ENCODE peak calls at places on chromosomes 4 and X, in five cellular contexts. One of them, this sample, is unnamed.
A peak's percentile ranks its signal among the peaks of the same experiment; 100 is the strongest.

GRCh38 chrX:79138658-79139241 is 5.7 kb upstream of the GPR174 start:
- DNase-seq in PC-3: no peak
- DNase-seq in BJ: no peak
- DNase-seq in endothelial cell of umbilical vein: no peak
- DNase-seq in GM10248: peak; percentile 19
- DNase-seq in this sample: no peak

GRCh38 chrX:1425381-1425780 is 27.3 kb downstream of the ASMTL start:
- DNase-seq in GM10248: no peak
- DNase-seq in PC-3: no peak
- DNase-seq in endothelial cell of umbilical vein: no peak
- DNase-seq in BJ: no peak
- DNase-seq in this sample: no peak

GRCh38 chrX:80810365-80810978 is 795 bp upstream of the BRWD3 start:
- DNase-seq in PC-3: no peak
- DNase-seq in endothelial cell of umbilical vein: no peak
- DNase-seq in GM10248: no peak
- DNase-seq in BJ: no peak
- DNase-seq in this sample: no peak

GRCh38 chr4:143558286-143558685 is 44.8 kb downstream of the SMARCA5 start:
- DNase-seq in GM10248: no peak
- DNase-seq in PC-3: no peak
- DNase-seq in endothelial cell of umbilical vein: peak; percentile 4
- DNase-seq in BJ: no peak
- DNase-seq in this sample: no peak

GRCh38 chr4:26854701-26855100 is 5.9 kb upstream of the STIM2 start:
- DNase-seq in endothelial cell of umbilical vein: no peak
- DNase-seq in PC-3: no peak
- DNase-seq in BJ: no peak
- DNase-seq in GM10248: no peak
- DNase-seq in this sample: no peak

GRCh38 chr4:184825394-184826314 is at the start of gene ACSL1:
- DNase-seq in endothelial cell of umbilical vein: peak; percentile 48
- DNase-seq in GM10248: peak; percentile 96
- DNase-seq in BJ: no peak
- DNase-seq in PC-3: peak; percentile 58
- DNase-seq in this sample: peak; percentile 81

GRCh38 chrX:43633081-43633480 is 23.0 kb upstream of the MAOA start:
- DNase-seq in BJ: no peak
- DNase-seq in endothelial cell of umbilical vein: no peak
- DNase-seq in PC-3: no peak
- DNase-seq in GM10248: no peak
- DNase-seq in this sample: no peak

GRCh38 chr4:159159611-159160010 is 56.7 kb downstream of the RAPGEF2 start:
- DNase-seq in BJ: no peak
- DNase-seq in GM10248: no peak
- DNase-seq in PC-3: no peak
- DNase-seq in endothelial cell of umbilical vein: peak; percentile 83
- DNase-seq in this sample: no peak

GRCh38 chrX:11619426-11619825 is 46.3 kb downstream of the ARHGAP6 start:
- DNase-seq in endothelial cell of umbilical vein: no peak
- DNase-seq in BJ: no peak
- DNase-seq in PC-3: peak; percentile 19
- DNase-seq in GM10248: no peak
- DNase-seq in this sample: no peak

GRCh38 chrX:111086521-111087127 is 9.4 kb upstream of the PAK3 start:
- DNase-seq in GM10248: no peak
- DNase-seq in BJ: no peak
- DNase-seq in endothelial cell of umbilical vein: no peak
- DNase-seq in PC-3: no peak
- DNase-seq in this sample: no peak

GRCh38 chrX:47613082-47613481 is 6.6 kb downstream of the SYN1 start:
- DNase-seq in PC-3: no peak
- DNase-seq in GM10248: no peak
- DNase-seq in BJ: no peak
- DNase-seq in endothelial cell of umbilical vein: no peak
- DNase-seq in this sample: peak; percentile 11

GRCh38 chr4:82192153-82192552 is 181.6 kb downstream of the HNRNPD start:
- DNase-seq in endothelial cell of umbilical vein: no peak
- DNase-seq in BJ: no peak
- DNase-seq in GM10248: no peak
- DNase-seq in PC-3: no peak
- DNase-seq in this sample: no peak

GRCh38 chr4:139247656-139248238 is 32.3 kb downstream of the MGARP start:
- DNase-seq in endothelial cell of umbilical vein: no peak
- DNase-seq in GM10248: no peak
- DNase-seq in PC-3: no peak
- DNase-seq in BJ: no peak
- DNase-seq in this sample: no peak

GRCh38 chrX:109347618-109348017 is 134.3 kb downstream of the GUCY2F start:
- DNase-seq in PC-3: no peak
- DNase-seq in GM10248: no peak
- DNase-seq in BJ: no peak
- DNase-seq in endothelial cell of umbilical vein: peak; percentile 72
- DNase-seq in this sample: peak; percentile 1

GRCh38 chr4:1193206-1194027 is 21.0 kb upstream of the SPON2 start:
- DNase-seq in endothelial cell of umbilical vein: no peak
- DNase-seq in GM10248: no peak
- DNase-seq in PC-3: no peak
- DNase-seq in BJ: no peak
- DNase-seq in this sample: no peak

GRCh38 chr4:55598641-55599040 is 6.6 kb upstream of the PDCL2 start:
- DNase-seq in GM10248: no peak
- DNase-seq in BJ: no peak
- DNase-seq in PC-3: no peak
- DNase-seq in endothelial cell of umbilical vein: no peak
- DNase-seq in this sample: no peak

GRCh38 chr4:55819634-55820033 is at the start of gene EXOC1L:
- DNase-seq in endothelial cell of umbilical vein: peak; percentile 4
- DNase-seq in PC-3: no peak
- DNase-seq in GM10248: no peak
- DNase-seq in BJ: no peak
- DNase-seq in this sample: peak; percentile 7

GRCh38 chr4:137390707-137391106 is 141.6 kb downstream of the PCDH18 start:
- DNase-seq in BJ: peak; percentile 73
- DNase-seq in PC-3: no peak
- DNase-seq in GM10248: no peak
- DNase-seq in endothelial cell of umbilical vein: no peak
- DNase-seq in this sample: no peak

GRCh38 chr4:125484912-125485311 is 170.2 kb downstream of the FAT4 start:
- DNase-seq in BJ: no peak
- DNase-seq in endothelial cell of umbilical vein: no peak
- DNase-seq in GM10248: no peak
- DNase-seq in PC-3: no peak
- DNase-seq in this sample: no peak

GRCh38 chr4:110854021-110854678 is 231.3 kb upstream of the PITX2 start:
- DNase-seq in endothelial cell of umbilical vein: peak; percentile 24
- DNase-seq in GM10248: no peak
- DNase-seq in PC-3: peak; percentile 27
- DNase-seq in BJ: no peak
- DNase-seq in this sample: no peak

GRCh38 chr4:6542951-6543350 is 32.0 kb upstream of the MAN2B2 start:
- DNase-seq in endothelial cell of umbilical vein: no peak
- DNase-seq in GM10248: no peak
- DNase-seq in BJ: no peak
- DNase-seq in PC-3: no peak
- DNase-seq in this sample: no peak

GRCh38 chr4:87532109-87532508 is 2.9 kb upstream of the SPARCL1 start:
- DNase-seq in BJ: no peak
- DNase-seq in endothelial cell of umbilical vein: no peak
- DNase-seq in GM10248: no peak
- DNase-seq in PC-3: no peak
- DNase-seq in this sample: no peak

GRCh38 chr4:24793219-24794005 is 2.0 kb upstream of the SOD3 start:
- DNase-seq in BJ: no peak
- DNase-seq in PC-3: peak; percentile 66
- DNase-seq in endothelial cell of umbilical vein: no peak
- DNase-seq in GM10248: no peak
- DNase-seq in this sample: no peak
- TF ChIP-seq CTCF in BJ: peak; percentile 29
- TF ChIP-seq CTCF in PC-3: peak; percentile 64
- TF ChIP-seq CTCF in endothelial cell of umbilical vein: no peak
- TF ChIP-seq CTCF in GM10248: no peak
- TF ChIP-seq CTCF in this sample: no peak

GRCh38 chrX:86805241-86805640 is 657.0 kb downstream of the DACH2 start:
- DNase-seq in BJ: no peak
- DNase-seq in endothelial cell of umbilical vein: no peak
- DNase-seq in PC-3: no peak
- DNase-seq in GM10248: no peak
- DNase-seq in this sample: no peak

GRCh38 chrX:86806786-86807185 is 658.5 kb downstream of the DACH2 start:
- DNase-seq in PC-3: peak; percentile 24
- DNase-seq in endothelial cell of umbilical vein: no peak
- DNase-seq in BJ: no peak
- DNase-seq in GM10248: peak; percentile 6
- DNase-seq in this sample: no peak
- TF ChIP-seq CTCF in PC-3: peak; percentile 47
- TF ChIP-seq CTCF in endothelial cell of umbilical vein: no peak
- TF ChIP-seq CTCF in BJ: no peak
- TF ChIP-seq CTCF in GM10248: peak; percentile 18
- TF ChIP-seq CTCF in this sample: no peak

GRCh38 chr4:60432911-60433310 is 767.2 kb upstream of the ADGRL3 start:
- DNase-seq in GM10248: no peak
- DNase-seq in PC-3: no peak
- DNase-seq in BJ: no peak
- DNase-seq in endothelial cell of umbilical vein: no peak
- DNase-seq in this sample: no peak
- TF ChIP-seq CTCF in GM10248: no peak
- TF ChIP-seq CTCF in PC-3: no peak
- TF ChIP-seq CTCF in BJ: no peak
- TF ChIP-seq CTCF in endothelial cell of umbilical vein: no peak
- TF ChIP-seq CTCF in this sample: no peak

DNA sequence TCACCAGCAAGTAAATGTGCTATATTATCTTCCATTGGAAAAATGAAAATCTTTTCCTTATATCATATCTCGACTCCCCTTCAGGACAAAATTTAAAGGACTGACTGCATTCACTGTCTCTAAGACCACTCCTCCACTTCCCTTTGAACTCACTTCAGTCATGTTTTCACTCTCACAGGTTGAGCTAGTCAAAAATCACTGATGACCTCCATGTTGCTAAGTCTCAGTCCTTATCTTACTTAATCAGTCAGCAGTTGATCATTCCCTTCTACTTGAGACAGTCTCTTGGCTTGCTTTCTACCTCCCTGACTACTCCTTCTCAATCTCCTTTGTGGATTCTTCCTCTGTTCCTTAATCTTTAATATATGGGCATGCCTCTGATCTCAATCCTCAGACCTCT is 117.0 kb upstream of the LSM6 start:
- DNase-seq in endothelial cell of umbilical vein: no peak
- DNase-seq in BJ: no peak
- DNase-seq in GM10248: no peak
- DNase-seq in PC-3: no peak
- DNase-seq in this sample: no peak
- TF ChIP-seq CTCF in endothelial cell of umbilical vein: no peak
- TF ChIP-seq CTCF in BJ: no peak
- TF ChIP-seq CTCF in GM10248: no peak
- TF ChIP-seq CTCF in PC-3: no peak
- TF ChIP-seq CTCF in this sample: no peak

GRCh38 chrX:135086197-135086854 is 34.0 kb downstream of the ETDB start:
- DNase-seq in BJ: no peak
- DNase-seq in GM10248: peak; percentile 38
- DNase-seq in PC-3: peak; percentile 84
- DNase-seq in endothelial cell of umbilical vein: peak; percentile 59
- DNase-seq in this sample: peak; percentile 48
- TF ChIP-seq CTCF in BJ: peak; percentile 62
- TF ChIP-seq CTCF in GM10248: peak; percentile 56
- TF ChIP-seq CTCF in PC-3: peak; percentile 77
- TF ChIP-seq CTCF in endothelial cell of umbilical vein: peak; percentile 45
- TF ChIP-seq CTCF in this sample: peak; percentile 51

GRCh38 chr4:16270654-16271328 is 44.5 kb upstream of the TAPT1 start:
- DNase-seq in endothelial cell of umbilical vein: no peak
- DNase-seq in PC-3: peak; percentile 7
- DNase-seq in GM10248: no peak
- DNase-seq in BJ: no peak
- DNase-seq in this sample: no peak
- TF ChIP-seq CTCF in endothelial cell of umbilical vein: peak; percentile 14
- TF ChIP-seq CTCF in PC-3: peak; percentile 27
- TF ChIP-seq CTCF in GM10248: no peak
- TF ChIP-seq CTCF in BJ: no peak
- TF ChIP-seq CTCF in this sample: no peak

GRCh38 chr4:106690487-106690886 is 321.9 kb upstream of the GIMD1 start:
- DNase-seq in GM10248: no peak
- DNase-seq in PC-3: peak; percentile 66
- DNase-seq in BJ: peak; percentile 26
- DNase-seq in endothelial cell of umbilical vein: peak; percentile 86
- DNase-seq in this sample: peak; percentile 5

GRCh38 chr4:106694232-106694631 is 325.7 kb upstream of the GIMD1 start:
- DNase-seq in BJ: no peak
- DNase-seq in PC-3: no peak
- DNase-seq in GM10248: no peak
- DNase-seq in endothelial cell of umbilical vein: no peak
- DNase-seq in this sample: no peak

GRCh38 chr4:106695846-106696245 is 327.3 kb upstream of the GIMD1 start:
- DNase-seq in BJ: peak; percentile 57
- DNase-seq in GM10248: no peak
- DNase-seq in PC-3: no peak
- DNase-seq in endothelial cell of umbilical vein: no peak
- DNase-seq in this sample: no peak

GRCh38 chr4:106687026-106687425 is 318.4 kb upstream of the GIMD1 start:
- DNase-seq in BJ: no peak
- DNase-seq in GM10248: no peak
- DNase-seq in endothelial cell of umbilical vein: no peak
- DNase-seq in PC-3: no peak
- DNase-seq in this sample: no peak

GRCh38 chr4:106691749-106692148 is 323.2 kb upstream of the GIMD1 start:
- DNase-seq in endothelial cell of umbilical vein: peak; percentile 33
- DNase-seq in GM10248: no peak
- DNase-seq in PC-3: no peak
- DNase-seq in BJ: no peak
- DNase-seq in this sample: no peak
- TF ChIP-seq CTCF in endothelial cell of umbilical vein: no peak
- TF ChIP-seq CTCF in GM10248: no peak
- TF ChIP-seq CTCF in PC-3: peak; percentile 28
- TF ChIP-seq CTCF in BJ: no peak
- TF ChIP-seq CTCF in this sample: no peak

GRCh38 chr4:15198070-15198727 is 195.9 kb downstream of the CPEB2 start:
- DNase-seq in endothelial cell of umbilical vein: no peak
- DNase-seq in PC-3: no peak
- DNase-seq in BJ: no peak
- DNase-seq in GM10248: no peak
- DNase-seq in this sample: no peak
- TF ChIP-seq CTCF in endothelial cell of umbilical vein: no peak
- TF ChIP-seq CTCF in PC-3: no peak
- TF ChIP-seq CTCF in BJ: no peak
- TF ChIP-seq CTCF in GM10248: no peak
- TF ChIP-seq CTCF in this sample: no peak

GRCh38 chrX:143788265-143788664 is 67.7 kb upstream of the SPANXN2 start:
- DNase-seq in GM10248: no peak
- DNase-seq in endothelial cell of umbilical vein: no peak
- DNase-seq in PC-3: peak; percentile 63
- DNase-seq in BJ: no peak
- DNase-seq in this sample: no peak
- TF ChIP-seq CTCF in GM10248: no peak
- TF ChIP-seq CTCF in endothelial cell of umbilical vein: no peak
- TF ChIP-seq CTCF in PC-3: peak; percentile 68
- TF ChIP-seq CTCF in BJ: no peak
- TF ChIP-seq CTCF in this sample: no peak

This sample was measured in activated CD8-positive, alpha-beta T cell treated with anti-CD3 and anti-CD28 coated beads for 36 hours.